ENCODE peak calls at places on chromosomes 7 and 10, in seven cellular contexts. S, M, U, P, A, I and Q are unnamed samples.
A peak's percentile ranks its signal among the peaks of the same experiment; 100 is the strongest.

GRCh38 chr10:114265392-114266053 is 26.5 kb downstream of the VWA2 start:
- DNase-seq in S (no peak), M (no peak), U (no peak), P (no peak), A (peak; percentile 40), I (no peak), Q (no peak)

GRCh38 chr7:77760809-77761453 is 37.3 kb downstream of the TMEM60 start:
- DNase-seq in S (no peak), M (no peak), U (no peak), P (no peak), A (no peak), I (no peak), Q (no peak)

GRCh38 chr10:104247513-104248146 is 7.1 kb upstream of the GSTO1 start:
- DNase-seq in S (no peak), M (no peak), U (no peak), P (no peak), A (no peak), I (peak; percentile 53), Q (no peak)

GRCh38 chr10:19629559-19629958 is 186.7 kb upstream of the PLXDC2 start:
- DNase-seq in S (peak; percentile 67), M (peak; percentile 44), U (peak; percentile 38), P (peak; percentile 67), A (peak; percentile 71), I (peak; percentile 24), Q (no peak)

GRCh38 chr7:107355616-107356015 is 114.2 kb upstream of the GPR22 start:
- DNase-seq in S (peak; percentile 62), M (no peak), U (no peak), P (no peak), A (peak; percentile 12), I (no peak), Q (no peak)

GRCh38 chr10:126945351-126946035 is 40.3 kb downstream of the DOCK1 start:
- DNase-seq in S (no peak), M (no peak), U (no peak), P (no peak), A (no peak), I (no peak), Q (no peak)

GRCh38 chr7:127665922-127666321 is 13.9 kb downstream of the SND1 start:
- DNase-seq in S (no peak), M (peak; percentile 64), U (peak; percentile 74), P (peak; percentile 62), A (no peak), I (no peak), Q (peak; percentile 62)

GRCh38 chr7:103752995-103753394 is 236.5 kb downstream of the RELN start:
- DNase-seq in S (peak; percentile 27), M (no peak), U (no peak), P (no peak), A (no peak), I (no peak), Q (no peak)

GRCh38 chr7:56157238-56157790 is 41.1 kb upstream of the NUPR2 start:
- DNase-seq in S (no peak), M (no peak), U (no peak), P (no peak), A (no peak), I (no peak), Q (no peak)

GRCh38 chr10:97407211-97407951 is 6.2 kb upstream of the RRP12 start:
- DNase-seq in S (peak; percentile 78), M (peak; percentile 92), U (peak; percentile 95), P (peak; percentile 62), A (peak; percentile 87), I (peak; percentile 86), Q (peak; percentile 82)

GRCh38 chr10:19719320-19719719 is 96.9 kb upstream of the PLXDC2 start:
- DNase-seq in S (peak; percentile 87), M (no peak), U (no peak), P (no peak), A (peak; percentile 79), I (no peak), Q (no peak)

GRCh38 chr10:7165500-7166177 is 245.2 kb downstream of the SFMBT2 start:
- DNase-seq in S (no peak), M (no peak), U (no peak), P (no peak), A (no peak), I (no peak), Q (no peak)

GRCh38 chr7:121211253-121211652 is 117.5 kb upstream of the WNT16 start:
- DNase-seq in S (no peak), M (no peak), U (no peak), P (no peak), A (no peak), I (no peak), Q (no peak)

GRCh38 chr10:94235470-94235869 is 127.3 kb downstream of the NOC3L start:
- DNase-seq in S (no peak), M (no peak), U (no peak), P (no peak), A (no peak), I (no peak), Q (no peak)

GRCh38 chr10:94238006-94238617 is 124.6 kb downstream of the NOC3L start:
- DNase-seq in S (no peak), M (no peak), U (no peak), P (no peak), A (no peak), I (no peak), Q (no peak)

GRCh38 chr10:94239696-94240095 is 123.0 kb downstream of the NOC3L start:
- DNase-seq in S (no peak), M (no peak), U (peak; percentile 68), P (no peak), A (no peak), I (no peak), Q (no peak)

DNA sequence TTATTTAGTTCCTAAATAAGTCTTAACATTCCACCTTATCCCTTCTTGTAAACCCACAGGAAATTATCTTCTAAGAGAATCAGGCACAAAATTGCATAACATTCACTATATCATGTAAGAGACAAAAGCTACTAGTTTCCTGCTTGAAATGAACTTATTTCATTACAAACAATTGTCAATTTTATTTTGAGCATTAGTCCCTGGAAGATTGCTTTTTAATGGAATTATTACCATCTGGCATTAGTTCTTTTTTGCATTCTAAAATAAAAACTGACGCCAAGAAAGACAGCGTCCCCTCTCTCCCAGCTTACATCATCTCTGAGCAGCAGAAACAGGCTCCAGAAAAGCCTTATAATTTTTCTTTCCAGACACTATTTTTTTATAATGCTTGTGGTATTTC is 121.8 kb downstream of the NOC3L start:
- DNase-seq in S (no peak), M (no peak), U (no peak), P (no peak), A (no peak), I (no peak), Q (no peak)
- H2AK5ac ChIP-seq in S (no peak overlapping the region), M (no peak overlapping the region), U (no peak overlapping the region), P (no peak overlapping the region), A (no peak overlapping the region), I (no peak overlapping the region), Q (no peak overlapping the region)

GRCh38 chr7:92722541-92722940 is 113.8 kb downstream of the CDK6 start:
- DNase-seq in S (peak; percentile 66), M (no peak), U (no peak), P (no peak), A (peak; percentile 20), I (no peak), Q (no peak)

GRCh38 chr7:92720604-92721350 is 115.6 kb downstream of the CDK6 start:
- DNase-seq in S (no peak), M (no peak), U (no peak), P (no peak), A (no peak), I (no peak), Q (no peak)

GRCh38 chr7:92725161-92725925 is 111.0 kb downstream of the CDK6 start:
- DNase-seq in S (no peak), M (no peak), U (no peak), P (no peak), A (no peak), I (no peak), Q (no peak)

GRCh38 chr7:92723978-92724377 is 112.4 kb downstream of the CDK6 start:
- DNase-seq in S (no peak), M (peak; percentile 58), U (peak; percentile 42), P (no peak), A (peak; percentile 26), I (no peak), Q (peak; percentile 39)

GRCh38 chr7:92723205-92723604 is 113.2 kb downstream of the CDK6 start:
- DNase-seq in S (peak; percentile 48), M (no peak), U (peak; percentile 33), P (no peak), A (peak; percentile 39), I (peak; percentile 71), Q (no peak)
- H4K8ac ChIP-seq in S (no peak overlapping the region), M (no peak overlapping the region), U (no peak overlapping the region), P (no peak overlapping the region), A (no peak overlapping the region), I (no peak overlapping the region), Q (no peak overlapping the region)

GRCh38 chr7:149732111-149732561 is 41.3 kb downstream of the ZNF467 start:
- DNase-seq in S (no peak), M (peak; percentile 14), U (no peak), P (no peak), A (no peak), I (no peak), Q (no peak)

GRCh38 chr7:149732611-149733010 is 40.8 kb downstream of the ZNF467 start:
- DNase-seq in S (no peak), M (no peak), U (no peak), P (no peak), A (no peak), I (no peak), Q (no peak)

GRCh38 chr7:149733131-149733531 is 40.3 kb downstream of the ZNF467 start:
- DNase-seq in S (no peak), M (peak; percentile 25), U (no peak), P (no peak), A (no peak), I (no peak), Q (no peak)

GRCh38 chr7:149729983-149730801 is 43.2 kb downstream of the ZNF467 start:
- DNase-seq in S (no peak), M (peak; percentile 36), U (no peak), P (no peak), A (no peak), I (no peak), Q (no peak)

GRCh38 chr7:149731207-149731955 is 42.0 kb downstream of the ZNF467 start:
- DNase-seq in S (no peak), M (peak; percentile 17), U (no peak), P (no peak), A (no peak), I (no peak), Q (no peak)
- H2AK5ac ChIP-seq in S (no peak overlapping the region), M (no peak overlapping the region), U (no peak overlapping the region), P (no peak overlapping the region), A (no peak overlapping the region), I (no peak overlapping the region), Q (no peak overlapping the region)

GRCh38 chr10:109474817-109475216 is 448.5 kb downstream of the XPNPEP1 start:
- DNase-seq in S (no peak), M (peak; percentile 40), U (peak; percentile 99), P (peak; percentile 65), A (peak; percentile 3), I (no peak), Q (no peak)
- H4K8ac ChIP-seq in S (no peak overlapping the region), M (no peak overlapping the region), U (no peak overlapping the region), P (no peak overlapping the region), A (no peak overlapping the region), I (no peak overlapping the region), Q (no peak overlapping the region)

GRCh38 chr7:28178537-28178936 is 2.1 kb downstream of the JAZF1 start:
- DNase-seq in S (no peak), M (no peak), U (no peak), P (no peak), A (no peak), I (peak; percentile 18), Q (no peak)
- H2AK5ac ChIP-seq in S (peak overlapping the region; percentile 81), M (no peak overlapping the region), U (no peak overlapping the region), P (no peak overlapping the region), A (no peak overlapping the region), I (no peak overlapping the region), Q (no peak overlapping the region)